ENCODE peak calls at places on chromosomes 7 and 10, in eight cellular contexts. F is esophagus muscularis mucosa; G is fibroblast of pulmonary artery; D is SIG-M5; B is iPS-NIHi11; K is activated naive CD8-positive, alpha-beta T cell treated with anti-CD3 and anti-CD28 coated beads for 36 hours; E is activated CD8-positive, alpha-beta memory T cell treated with anti-CD3 and anti-CD28 coated beads for 24 hours; U is hypothalamus. R is an unnamed sample.

GRCh38 chr7:55873765-55874164 is 11.2 kb upstream of the SEPTIN14 start:
- DNase-seq in D (no peak), U (no peak), K (no peak), G (no peak), B (no peak), E (no peak), F (no peak), R (no peak)

GRCh38 chr10:110373059-110373458 is 68.3 kb upstream of the SMNDC1 start:
- DNase-seq in G (no peak), F (no peak), U (no peak), E (no peak), K (no peak), B (no peak), D (no peak), R (no peak)

GRCh38 chr7:75623390-75624133 is 115.2 kb downstream of the HIP1 start:
- DNase-seq in F (no peak), D (no peak), K (no peak), G (peak; percentile 21), B (no peak), E (no peak), U (peak; percentile 47), R (peak; percentile 46)

GRCh38 chr7:3103614-3104399 is 60.1 kb upstream of the CARD11 start:
- DNase-seq in U (no peak), E (no peak), F (no peak), B (no peak), K (peak; percentile 35), G (no peak), D (no peak), R (no peak)

GRCh38 chr7:141072548-141073172 is 1.2 kb upstream of the TMEM178B start:
- DNase-seq in K (peak; percentile 34), B (peak; percentile 34), F (no peak), U (peak; percentile 81), G (peak; percentile 57), E (peak; percentile 68), D (no peak), R (no peak)

GRCh38 chr10:126374435-126374834 is 13.8 kb downstream of the ADAM12 start:
- DNase-seq in E (no peak), G (no peak), D (no peak), F (no peak), B (no peak), K (no peak), U (no peak), R (no peak)

GRCh38 chr10:30435068-30435422 is 1.1 kb downstream of the MAP3K8 start:
- DNase-seq in B (no peak), G (peak; percentile 62), U (no peak), D (no peak), E (no peak), K (no peak), F (no peak), R (peak; percentile 50)

GRCh38 chr7:71266912-71267311 is 135.0 kb downstream of the GALNT17 start:
- DNase-seq in G (no peak), D (no peak), B (no peak), F (no peak), E (no peak), U (no peak), K (no peak), R (no peak)

GRCh38 chr10:46555713-46556514 is 544 bp downstream of the GPRIN2 start:
- DNase-seq in D (no peak), F (no peak), E (peak; percentile 56), G (no peak), B (peak; percentile 79), K (no peak), U (no peak), R (no peak)

GRCh38 chr7:3034591-3035150 is 9.0 kb downstream of the CARD11 start:
- DNase-seq in K (no peak), G (no peak), E (no peak), D (no peak), F (no peak), U (no peak), B (no peak), R (no peak)

GRCh38 chr10:21202766-21203457 is 305.8 kb upstream of the NEBL start:
- DNase-seq in G (no peak), D (no peak), E (no peak), U (no peak), B (no peak), F (no peak), K (no peak), R (no peak)

GRCh38 chr7:157001920-157002818 is 8.3 kb downstream of the MNX1 start:
- DNase-seq in G (no peak), K (no peak), F (no peak), B (no peak), U (no peak), D (no peak), E (peak; percentile 54), R (no peak)

GRCh38 chr7:140904081-140904480 is 20.6 kb downstream of the BRAF start:
- DNase-seq in B (no peak), E (no peak), F (no peak), G (peak; percentile 14), K (peak; percentile 14), U (no peak), D (no peak), R (no peak)

GRCh38 chr7:99460651-99461050 is 5.3 kb downstream of the ATP5MF start:
- DNase-seq in D (no peak), E (no peak), B (no peak), U (no peak), K (no peak), G (no peak), F (no peak), R (no peak)

GRCh38 chr7:48244902-48245301 is 73.6 kb downstream of the ABCA13 start:
- DNase-seq in F (no peak), E (no peak), U (peak; percentile 19), B (no peak), G (peak; percentile 76), K (no peak), D (no peak), R (no peak)

GRCh38 chr7:121431389-121431788 is 35.3 kb upstream of the FAM3C start:
- DNase-seq in B (no peak), F (no peak), U (no peak), K (no peak), D (no peak), G (no peak), E (no peak), R (no peak)

GRCh38 chr10:112754001-112754411 is 196.0 kb upstream of the TCF7L2 start:
- DNase-seq in D (no peak), G (peak; percentile 69), F (no peak), B (no peak), U (no peak), K (no peak), E (no peak), R (no peak)

GRCh38 chr7:5523052-5523711 is 99.5 kb upstream of the TNRC18 start:
- DNase-seq in F (no peak), K (no peak), G (peak; percentile 69), B (peak; percentile 3), U (no peak), D (no peak), E (no peak), R (no peak)

GRCh38 chr10:131983780-131984179 is 2.1 kb upstream of the BNIP3 start:
- DNase-seq in U (no peak), G (peak; percentile 80), E (no peak), D (no peak), K (no peak), F (no peak), B (no peak), R (no peak)

GRCh38 chr10:120406380-120406779 is 50.6 kb upstream of the PLPP4 start:
- DNase-seq in D (no peak), G (no peak), U (no peak), K (no peak), E (no peak), F (no peak), B (no peak), R (no peak)

GRCh38 chr7:4175346-4175973 is 506.6 kb upstream of the FOXK1 start:
- DNase-seq in G (no peak), B (no peak), F (no peak), D (no peak), E (no peak), U (no peak), K (no peak), R (no peak)

GRCh38 chr10:7153750-7154149 is 257.1 kb downstream of the SFMBT2 start:
- DNase-seq in F (no peak), E (no peak), G (peak; percentile 43), D (no peak), U (no peak), B (no peak), K (no peak), R (no peak)

GRCh38 chr7:11830582-11831382 is 1.2 kb downstream of the THSD7A start:
- DNase-seq in U (no peak), B (no peak), E (no peak), K (no peak), F (no peak), G (peak; percentile 55), D (no peak), R (no peak)

GRCh38 chr7:123148813-123149212 is 51.0 kb downstream of the SLC13A1 start:
- DNase-seq in E (no peak), U (no peak), B (no peak), G (peak; percentile 16), K (no peak), F (no peak), D (no peak), R (no peak)

GRCh38 chr10:128083191-128083895 is 42.9 kb downstream of the MKI67 start:
- DNase-seq in B (no peak), U (no peak), D (no peak), K (no peak), G (no peak), F (no peak), E (no peak), R (no peak)

GRCh38 chr7:157044151-157044687 is 33.8 kb upstream of the MNX1 start:
- DNase-seq in D (no peak), F (no peak), E (no peak), B (no peak), U (no peak), G (no peak), K (no peak), R (no peak)

GRCh38 chr7:82164813-82165212 is 278.8 kb downstream of the CACNA2D1 start:
- DNase-seq in U (no peak), D (no peak), G (peak; percentile 84), F (no peak), B (peak; percentile 11), E (no peak), K (no peak), R (peak; percentile 2)

GRCh38 chr7:6628045-6628444 is 9.1 kb upstream of the ZNF316 start:
- DNase-seq in F (no peak), K (no peak), U (no peak), G (no peak), E (no peak), B (no peak), D (no peak), R (no peak)

GRCh38 chr7:157278791-157279678 is 57.8 kb upstream of the DNAJB6 start:
- DNase-seq in K (no peak), D (no peak), G (no peak), U (no peak), F (no peak), E (no peak), B (peak; percentile 74), R (no peak)

GRCh38 chr10:49187950-49188761 is at the start of gene TMEM273:
- DNase-seq in E (peak; percentile 60), D (no peak), F (peak; percentile 93), G (no peak), K (no peak), B (peak; percentile 35), U (peak; percentile 84), R (peak; percentile 83)

GRCh38 chr7:65475734-65476319 is 102.2 kb downstream of the ZNF92 start:
- DNase-seq in G (no peak), E (no peak), K (peak; percentile 5), D (no peak), F (no peak), B (no peak), U (no peak), R (no peak)

GRCh38 chr10:102627141-102627445 is 17.2 kb upstream of the TRIM8 start:
- DNase-seq in F (no peak), D (no peak), G (no peak), E (no peak), B (no peak), K (no peak), U (no peak), R (no peak)

GRCh38 chr10:68633816-68634466 is 73.8 kb downstream of the TET1 start:
- DNase-seq in F (no peak), U (no peak), D (no peak), G (no peak), E (no peak), B (no peak), K (no peak), R (no peak)

GRCh38 chr10:74293686-74294365 is 142.8 kb downstream of the ADK start:
- DNase-seq in B (no peak), K (no peak), D (no peak), F (no peak), E (no peak), G (peak; percentile 71), U (no peak), R (no peak)